ENCODE peak calls at places on chromosomes 13 and 19, in ten cellular contexts. V, Q, W, B, D, F, L, R, H and Y are unnamed samples.
A peak's percentile ranks its signal among the peaks of the same experiment; 100 is the strongest.

GRCh38 chr13:106047859-106048258 is 487.6 kb downstream of the EFNB2 start:
- DNase-seq in D (no peak), W (no peak), H (no peak), Q (no peak), R (no peak), F (no peak), B (no peak), V (no peak), L (no peak), Y (no peak)

GRCh38 chr13:43492745-43493144 is 294.0 kb downstream of the ENOX1 start:
- DNase-seq in W (no peak), V (no peak), H (no peak), B (no peak), Q (no peak), L (no peak), F (no peak), R (no peak), D (no peak), Y (no peak)

GRCh38 chr19:3409346-3410064 is 43.1 kb downstream of the NFIC start:
- DNase-seq in R (peak; percentile 63), L (no peak), H (peak; percentile 82), V (peak; percentile 65), B (no peak), D (no peak), F (no peak), W (no peak), Q (no peak), Y (peak; percentile 100)

GRCh38 chr13:93146584-93147292 is 79.9 kb upstream of the GPC6 start:
- DNase-seq in V (no peak), L (no peak), F (peak; percentile 91), B (no peak), W (no peak), H (no peak), R (no peak), D (no peak), Q (peak; percentile 93), Y (no peak)

GRCh38 chr13:58712191-58712590 is 1080.6 kb downstream of the PCDH17 start:
- DNase-seq in W (no peak), D (peak; percentile 54), V (no peak), Q (no peak), B (peak; percentile 84), L (no peak), R (no peak), H (no peak), F (no peak), Y (no peak)

GRCh38 chr13:24251525-24251924 is 57.9 kb upstream of the C1QTNF9 start:
- DNase-seq in B (no peak), H (no peak), L (no peak), W (peak; percentile 80), F (no peak), Q (no peak), R (no peak), V (no peak), D (no peak), Y (no peak)

GRCh38 chr13:105311094-105311493 is 1224.4 kb downstream of the EFNB2 start:
- DNase-seq in W (no peak), B (no peak), L (no peak), R (no peak), F (no peak), D (no peak), Q (no peak), H (no peak), V (no peak), Y (no peak)

GRCh38 chr13:98158172-98158907 is 15.4 kb downstream of the FARP1 start:
- DNase-seq in V (no peak), F (peak; percentile 36), R (no peak), H (peak; percentile 24), D (no peak), Q (no peak), B (no peak), L (no peak), W (no peak), Y (no peak)

GRCh38 chr19:42113641-42114348 is 18.5 kb downstream of the POU2F2 start:
- DNase-seq in F (peak; percentile 87), V (no peak), B (peak; percentile 80), H (no peak), Q (peak; percentile 96), L (no peak), W (no peak), D (no peak), R (no peak), Y (no peak)

GRCh38 chr13:51838235-51838846 is 6.6 kb downstream of the TMEM272 start:
- DNase-seq in Q (peak; percentile 71), H (no peak), F (no peak), L (no peak), B (peak; percentile 10), D (no peak), W (no peak), R (no peak), V (no peak), Y (no peak)

DNA sequence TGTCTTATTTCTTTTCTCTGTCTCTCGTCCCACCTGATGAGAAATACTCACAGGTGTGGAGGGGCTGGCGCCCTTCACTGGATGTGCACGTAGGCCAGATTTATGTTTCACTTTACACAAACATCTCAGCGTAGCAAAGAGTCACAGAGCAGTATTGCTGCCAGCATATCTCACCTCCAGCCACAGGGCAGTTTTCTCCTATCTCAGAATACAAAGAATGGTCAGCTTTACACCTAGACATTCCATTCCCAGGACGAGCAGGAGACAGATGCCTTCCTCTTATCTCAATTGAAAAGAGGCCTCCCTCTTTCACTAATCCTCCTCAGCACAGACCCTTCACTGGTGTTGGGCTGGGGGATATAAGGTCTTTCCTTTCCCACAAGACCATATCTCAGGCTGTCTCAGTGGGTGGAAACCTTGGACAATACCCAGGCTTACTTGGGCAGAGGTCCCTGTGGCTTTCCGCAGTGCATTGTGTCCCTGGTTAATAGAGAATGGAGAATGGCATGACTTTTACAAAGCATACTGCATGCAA is 7.2 kb upstream of the ZNF611 start:
- DNase-seq in H (no peak), R (no peak), D (no peak), F (no peak), W (no peak), L (no peak), B (no peak), Q (no peak), V (no peak), Y (no peak)
- H3K27ac ChIP-seq in H (no peak overlapping the region), R (no peak overlapping the region), D (no peak overlapping the region), F (no peak overlapping the region), W (no peak overlapping the region), L (no peak overlapping the region), B (no peak overlapping the region), Q (no peak overlapping the region), V (no peak overlapping the region), Y (no peak overlapping the region)

DNA sequence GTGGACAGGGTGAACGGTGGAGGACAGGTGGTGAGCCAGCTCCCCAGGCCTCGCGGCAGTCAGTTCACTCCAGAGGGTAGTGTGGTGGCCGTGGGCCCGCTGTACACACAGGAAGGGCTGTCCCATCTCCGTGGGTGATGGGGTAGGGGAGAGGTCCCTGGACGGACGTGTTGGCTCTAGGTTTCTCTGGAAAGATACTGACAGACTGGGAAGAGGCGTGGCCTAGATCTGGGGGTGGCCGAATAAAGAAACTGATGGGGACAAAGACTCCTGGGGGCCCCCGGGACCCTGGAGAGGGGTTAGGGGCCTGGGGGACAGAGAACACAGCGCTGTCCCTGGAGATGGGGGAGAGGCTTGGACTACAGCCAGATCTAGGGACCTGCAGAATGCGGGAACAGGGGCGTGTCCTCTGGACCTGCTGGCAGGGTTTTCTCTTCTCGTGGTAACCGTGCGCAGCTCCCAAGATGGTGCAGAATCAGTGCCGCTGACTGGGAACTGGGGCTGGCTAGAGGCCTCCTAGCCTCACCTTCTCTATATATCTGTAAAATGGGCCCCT is 4.0 kb upstream of the PRAM1 start:
- DNase-seq in Q (no peak), H (no peak), L (no peak), R (peak; percentile 27), W (no peak), F (no peak), D (no peak), V (no peak), B (peak; percentile 69), Y (no peak)
- TF ChIP-seq CTCF in Q (no peak), H (peak; percentile 41), L (no peak), R (no peak), W (no peak), F (no peak), D (no peak), V (no peak), B (peak; percentile 33), Y (no peak)

GRCh38 chr19:13766095-13766481 is 1.8 kb downstream of the MRI1 start:
- DNase-seq in W (no peak), D (no peak), R (no peak), H (no peak), Q (no peak), L (no peak), V (no peak), B (no peak), F (no peak), Y (no peak)
- H3K27ac ChIP-seq in W (no peak overlapping the region), D (no peak overlapping the region), R (no peak overlapping the region), H (no peak overlapping the region), Q (no peak overlapping the region), L (peak overlapping the region; percentile 83), V (no peak overlapping the region), B (no peak overlapping the region), F (no peak overlapping the region), Y (no peak overlapping the region)

GRCh38 chr19:45716314-45717130 is 14.2 kb downstream of the FBXO46 start:
- DNase-seq in D (no peak), W (peak; percentile 36), Q (no peak), B (no peak), R (peak; percentile 18), H (no peak), V (peak; percentile 22), L (no peak), F (peak; percentile 36), Y (peak; percentile 31)

GRCh38 chr19:45717983-45718650 is 12.6 kb downstream of the FBXO46 start:
- DNase-seq in F (no peak), R (no peak), D (no peak), L (peak; percentile 73), W (no peak), H (no peak), V (no peak), Q (no peak), B (peak; percentile 50), Y (no peak)

GRCh38 chr19:45713141-45713540 is 17.6 kb downstream of the FBXO46 start:
- DNase-seq in V (no peak), H (no peak), Q (no peak), W (no peak), F (no peak), B (no peak), D (no peak), R (no peak), L (no peak), Y (no peak)

GRCh38 chr19:45715139-45715538 is 15.6 kb downstream of the FBXO46 start:
- DNase-seq in R (no peak), L (no peak), Q (no peak), F (no peak), V (no peak), W (no peak), D (no peak), B (no peak), H (no peak), Y (no peak)

DNA sequence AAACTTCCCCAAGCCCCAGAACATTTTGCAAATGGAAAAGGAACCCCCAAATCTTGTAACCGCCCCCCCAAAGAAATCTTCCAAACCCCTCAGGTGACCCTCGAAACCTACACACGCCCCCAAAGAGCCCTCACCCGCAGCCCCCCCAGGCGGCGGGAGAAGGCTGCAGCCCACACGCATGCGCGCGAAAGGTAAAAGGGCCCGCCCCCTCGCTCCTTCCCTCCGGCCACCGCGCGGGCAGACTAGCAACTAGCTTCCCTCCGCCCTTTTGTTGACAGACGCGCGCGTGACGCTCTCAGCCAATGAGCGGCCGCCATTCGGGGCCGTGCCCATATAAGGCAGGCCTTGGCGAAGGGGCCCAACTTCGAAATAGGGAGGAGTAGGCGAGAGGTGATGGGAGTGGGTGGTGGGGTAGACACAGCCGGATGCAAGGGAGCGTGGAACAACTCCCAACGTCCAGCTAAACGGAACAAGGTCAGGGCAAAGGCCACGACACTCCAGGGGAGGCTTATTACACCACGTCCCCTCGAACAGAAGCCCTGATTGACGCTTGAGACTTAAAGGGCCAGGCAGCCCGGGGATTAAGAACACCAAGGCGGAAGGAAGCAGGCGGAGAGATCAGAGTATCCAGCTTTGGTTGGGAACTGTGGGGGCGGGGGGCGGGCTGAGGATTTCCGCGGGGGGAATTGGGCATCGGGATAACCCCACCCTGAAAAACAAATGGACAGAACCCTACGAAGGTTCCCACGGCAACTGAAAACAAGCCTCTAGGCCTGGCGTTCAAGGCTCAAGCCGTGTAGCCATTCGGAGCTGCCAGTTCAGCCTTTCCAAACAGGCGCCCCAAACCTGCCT is 13.3 kb downstream of the FBXO46 start:
- DNase-seq in L (peak; percentile 100), B (peak; percentile 100), V (peak; percentile 99), F (peak; percentile 100), R (peak; percentile 98), Q (peak; percentile 97), H (peak; percentile 98), W (peak; percentile 96), D (peak; percentile 97), Y (peak; percentile 99)
- TF ChIP-seq CTCF in L (peak; percentile 19), B (no peak), V (peak; percentile 10), F (no peak), R (peak; percentile 22), Q (peak; percentile 45), H (peak; percentile 23), W (no peak), D (no peak), Y (peak; percentile 26)